ENCODE peak calls at places on chromosomes 3 and 15, in nine cellular contexts. One of them, this sample, is unnamed.

GRCh38 chr15:48565560-48566482 is 79.7 kb downstream of the FBN1 start:
- DNase-seq in Calu3: no peak
- DNase-seq in IMR-90: peak
- DNase-seq in hepatocyte: no peak
- DNase-seq in activated naive CD4-positive, alpha-beta T cell treated with Interleukin-2 at 50 U/mL for 16 hours: no peak
- DNase-seq in WERI-Rb-1: no peak
- DNase-seq in OCI-LY7: no peak
- DNase-seq in GM03348: peak
- DNase-seq in activated CD4-positive, CD25-positive, alpha-beta regulatory T cell treated with anti-CD3 and anti-CD28 coated beads, Interleukin-2, amount 50 U/mL, for 16 hours: no peak
- DNase-seq in this sample: no peak

GRCh38 chr15:83127547-83128150 is 20.2 kb downstream of the TM6SF1 start:
- DNase-seq in GM03348: no peak
- DNase-seq in WERI-Rb-1: no peak
- DNase-seq in activated CD4-positive, CD25-positive, alpha-beta regulatory T cell treated with anti-CD3 and anti-CD28 coated beads, Interleukin-2, amount 50 U/mL, for 16 hours: no peak
- DNase-seq in OCI-LY7: no peak
- DNase-seq in hepatocyte: no peak
- DNase-seq in Calu3: no peak
- DNase-seq in IMR-90: no peak
- DNase-seq in activated naive CD4-positive, alpha-beta T cell treated with Interleukin-2 at 50 U/mL for 16 hours: no peak
- DNase-seq in this sample: no peak

GRCh38 chr3:72010044-72010443 is 225.1 kb upstream of the PROK2 start:
- DNase-seq in Calu3: no peak
- DNase-seq in GM03348: peak
- DNase-seq in activated naive CD4-positive, alpha-beta T cell treated with Interleukin-2 at 50 U/mL for 16 hours: no peak
- DNase-seq in IMR-90: no peak
- DNase-seq in WERI-Rb-1: no peak
- DNase-seq in activated CD4-positive, CD25-positive, alpha-beta regulatory T cell treated with anti-CD3 and anti-CD28 coated beads, Interleukin-2, amount 50 U/mL, for 16 hours: no peak
- DNase-seq in OCI-LY7: no peak
- DNase-seq in hepatocyte: no peak
- DNase-seq in this sample: no peak

GRCh38 chr3:107468782-107469181 is 54.0 kb upstream of the BBX start:
- DNase-seq in OCI-LY7: no peak
- DNase-seq in WERI-Rb-1: no peak
- DNase-seq in GM03348: no peak
- DNase-seq in activated naive CD4-positive, alpha-beta T cell treated with Interleukin-2 at 50 U/mL for 16 hours: no peak
- DNase-seq in activated CD4-positive, CD25-positive, alpha-beta regulatory T cell treated with anti-CD3 and anti-CD28 coated beads, Interleukin-2, amount 50 U/mL, for 16 hours: no peak
- DNase-seq in Calu3: no peak
- DNase-seq in IMR-90: no peak
- DNase-seq in hepatocyte: no peak
- DNase-seq in this sample: no peak

GRCh38 chr3:59451041-59451763 is 401.4 kb upstream of the CFAP20DC start:
- DNase-seq in OCI-LY7: peak
- DNase-seq in WERI-Rb-1: no peak
- DNase-seq in activated naive CD4-positive, alpha-beta T cell treated with Interleukin-2 at 50 U/mL for 16 hours: peak
- DNase-seq in activated CD4-positive, CD25-positive, alpha-beta regulatory T cell treated with anti-CD3 and anti-CD28 coated beads, Interleukin-2, amount 50 U/mL, for 16 hours: peak
- DNase-seq in Calu3: no peak
- DNase-seq in GM03348: no peak
- DNase-seq in hepatocyte: no peak
- DNase-seq in IMR-90: no peak
- DNase-seq in this sample: no peak

GRCh38 chr3:184944221-184944620 is 132.3 kb downstream of the VPS8 start:
- DNase-seq in WERI-Rb-1: peak
- DNase-seq in activated naive CD4-positive, alpha-beta T cell treated with Interleukin-2 at 50 U/mL for 16 hours: no peak
- DNase-seq in Calu3: no peak
- DNase-seq in activated CD4-positive, CD25-positive, alpha-beta regulatory T cell treated with anti-CD3 and anti-CD28 coated beads, Interleukin-2, amount 50 U/mL, for 16 hours: no peak
- DNase-seq in hepatocyte: no peak
- DNase-seq in GM03348: no peak
- DNase-seq in OCI-LY7: no peak
- DNase-seq in IMR-90: no peak
- DNase-seq in this sample: no peak

GRCh38 chr3:190585771-190586630 is 72.1 kb downstream of the IL1RAP start:
- DNase-seq in IMR-90: peak
- DNase-seq in hepatocyte: peak
- DNase-seq in GM03348: peak
- DNase-seq in OCI-LY7: no peak
- DNase-seq in WERI-Rb-1: no peak
- DNase-seq in Calu3: peak
- DNase-seq in activated naive CD4-positive, alpha-beta T cell treated with Interleukin-2 at 50 U/mL for 16 hours: peak
- DNase-seq in activated CD4-positive, CD25-positive, alpha-beta regulatory T cell treated with anti-CD3 and anti-CD28 coated beads, Interleukin-2, amount 50 U/mL, for 16 hours: peak
- DNase-seq in this sample: no peak

GRCh38 chr3:10356461-10356897 is 35.6 kb upstream of the SEC13 start:
- DNase-seq in activated CD4-positive, CD25-positive, alpha-beta regulatory T cell treated with anti-CD3 and anti-CD28 coated beads, Interleukin-2, amount 50 U/mL, for 16 hours: no peak
- DNase-seq in IMR-90: peak
- DNase-seq in GM03348: no peak
- DNase-seq in OCI-LY7: peak
- DNase-seq in hepatocyte: no peak
- DNase-seq in activated naive CD4-positive, alpha-beta T cell treated with Interleukin-2 at 50 U/mL for 16 hours: no peak
- DNase-seq in Calu3: no peak
- DNase-seq in WERI-Rb-1: no peak
- DNase-seq in this sample: no peak

GRCh38 chr3:186680869-186681268 is 15.1 kb downstream of the HRG start:
- DNase-seq in OCI-LY7: no peak
- DNase-seq in hepatocyte: no peak
- DNase-seq in Calu3: no peak
- DNase-seq in activated naive CD4-positive, alpha-beta T cell treated with Interleukin-2 at 50 U/mL for 16 hours: no peak
- DNase-seq in GM03348: no peak
- DNase-seq in WERI-Rb-1: no peak
- DNase-seq in activated CD4-positive, CD25-positive, alpha-beta regulatory T cell treated with anti-CD3 and anti-CD28 coated beads, Interleukin-2, amount 50 U/mL, for 16 hours: no peak
- DNase-seq in IMR-90: no peak
- DNase-seq in this sample: no peak

GRCh38 chr3:6416049-6416661 is 444.8 kb upstream of the GRM7 start:
- DNase-seq in Calu3: no peak
- DNase-seq in WERI-Rb-1: no peak
- DNase-seq in OCI-LY7: no peak
- DNase-seq in IMR-90: no peak
- DNase-seq in hepatocyte: no peak
- DNase-seq in activated CD4-positive, CD25-positive, alpha-beta regulatory T cell treated with anti-CD3 and anti-CD28 coated beads, Interleukin-2, amount 50 U/mL, for 16 hours: no peak
- DNase-seq in GM03348: no peak
- DNase-seq in activated naive CD4-positive, alpha-beta T cell treated with Interleukin-2 at 50 U/mL for 16 hours: no peak
- DNase-seq in this sample: no peak

This sample was measured in adrenal gland.